ENCODE peak calls at places on chromosomes 1 and 21, in seven cellular contexts. F is neural crest cell; L is pancreas; M is lower leg skin; X is NB4; G is CD4-positive, alpha-beta T cell; V is esophagus muscularis mucosa. O is an unnamed sample.

GRCh38 chr1:164735315-164736052 is 176.5 kb downstream of the PBX1 start:
- DNase-seq in F (no peak), L (no peak), M (no peak), X (no peak), G (no peak), V (no peak), O (no peak)

GRCh38 chr21:16377857-16378256 is 648.1 kb downstream of the USP25 start:
- DNase-seq in F (no peak), L (no peak), M (no peak), X (no peak), G (no peak), V (no peak), O (no peak)

GRCh38 chr1:227887697-227888403 is 59.9 kb downstream of the WNT9A start:
- DNase-seq in F (no peak), L (no peak), M (peak; percentile 39), X (no peak), G (no peak), V (peak; percentile 93), O (peak; percentile 19)

GRCh38 chr1:89806612-89807011 is 14.2 kb upstream of the LRRC8D start:
- DNase-seq in F (no peak), L (no peak), M (no peak), X (no peak), G (no peak), V (no peak), O (no peak)

GRCh38 chr1:95006681-95007080 is 66.1 kb downstream of the ALG14 start:
- DNase-seq in F (no peak), L (no peak), M (no peak), X (no peak), G (no peak), V (no peak), O (no peak)

GRCh38 chr21:38806153-38806941 is 618 bp downstream of the ETS2 start:
- DNase-seq in F (peak; percentile 40), L (peak; percentile 50), M (no peak), X (peak; percentile 55), G (no peak), V (no peak), O (no peak)

GRCh38 chr1:110356379-110356778 is 17.2 kb downstream of the RBM15 start:
- DNase-seq in F (no peak), L (no peak), M (no peak), X (no peak), G (no peak), V (no peak), O (no peak)

GRCh38 chr1:225655509-225656258 is 2.8 kb upstream of the ENAH start:
- DNase-seq in F (no peak), L (peak; percentile 39), M (no peak), X (peak; percentile 59), G (no peak), V (peak; percentile 21), O (peak; percentile 38)

GRCh38 chr21:34011660-34012059 is 61.7 kb upstream of the MRPS6 start:
- DNase-seq in F (no peak), L (no peak), M (no peak), X (no peak), G (no peak), V (no peak), O (no peak)

GRCh38 chr1:17280436-17280835 is 27.6 kb upstream of the PADI4 start:
- DNase-seq in F (no peak), L (no peak), M (no peak), X (no peak), G (no peak), V (no peak), O (no peak)

GRCh38 chr1:1437033-1437903 is 1.8 kb downstream of the VWA1 start:
- DNase-seq in F (no peak), L (peak; percentile 30), M (no peak), X (no peak), G (no peak), V (no peak), O (no peak)

GRCh38 chr1:208174736-208175507 is 69.3 kb downstream of the PLXNA2 start:
- DNase-seq in F (no peak), L (no peak), M (no peak), X (no peak), G (no peak), V (no peak), O (no peak)

GRCh38 chr1:67898033-67898726 is 64.9 kb upstream of the GNG12 start:
- DNase-seq in F (no peak), L (no peak), M (no peak), X (no peak), G (no peak), V (no peak), O (no peak)

GRCh38 chr1:29698033-29698432 is 461.7 kb downstream of the PTPRU start:
- DNase-seq in F (peak; percentile 65), L (no peak), M (no peak), X (peak; percentile 29), G (no peak), V (no peak), O (no peak)

GRCh38 chr1:7521803-7522202 is 249.3 kb upstream of the VAMP3 start:
- DNase-seq in F (no peak), L (no peak), M (no peak), X (no peak), G (no peak), V (no peak), O (no peak)

GRCh38 chr1:24003331-24003972 is 23.3 kb upstream of the SRSF10 start:
- DNase-seq in F (no peak), L (no peak), M (no peak), X (peak; percentile 78), G (no peak), V (no peak), O (no peak)

GRCh38 chr1:157154940-157155514 is 16.8 kb upstream of the ETV3 start:
- DNase-seq in F (no peak), L (peak; percentile 86), M (no peak), X (peak; percentile 74), G (no peak), V (no peak), O (peak; percentile 32)

GRCh38 chr1:109027841-109028240 is 14.1 kb downstream of the WDR47 start:
- DNase-seq in F (no peak), L (no peak), M (no peak), X (no peak), G (no peak), V (no peak), O (no peak)

GRCh38 chr21:41066086-41066938 is 101.6 kb upstream of the BACE2 start:
- DNase-seq in F (no peak), L (no peak), M (no peak), X (no peak), G (no peak), V (peak; percentile 75), O (no peak)

GRCh38 chr1:85560305-85560704 is 20.3 kb upstream of the CCN1 start:
- DNase-seq in F (no peak), L (no peak), M (no peak), X (no peak), G (no peak), V (no peak), O (no peak)

GRCh38 chr1:39370602-39371001 is 120.8 kb upstream of the BMP8A start:
- DNase-seq in F (no peak), L (no peak), M (no peak), X (no peak), G (no peak), V (no peak), O (no peak)

GRCh38 chr21:36247316-36247715 is 72.7 kb upstream of the MORC3 start:
- DNase-seq in F (no peak), L (no peak), M (no peak), X (no peak), G (no peak), V (no peak), O (no peak)

DNA sequence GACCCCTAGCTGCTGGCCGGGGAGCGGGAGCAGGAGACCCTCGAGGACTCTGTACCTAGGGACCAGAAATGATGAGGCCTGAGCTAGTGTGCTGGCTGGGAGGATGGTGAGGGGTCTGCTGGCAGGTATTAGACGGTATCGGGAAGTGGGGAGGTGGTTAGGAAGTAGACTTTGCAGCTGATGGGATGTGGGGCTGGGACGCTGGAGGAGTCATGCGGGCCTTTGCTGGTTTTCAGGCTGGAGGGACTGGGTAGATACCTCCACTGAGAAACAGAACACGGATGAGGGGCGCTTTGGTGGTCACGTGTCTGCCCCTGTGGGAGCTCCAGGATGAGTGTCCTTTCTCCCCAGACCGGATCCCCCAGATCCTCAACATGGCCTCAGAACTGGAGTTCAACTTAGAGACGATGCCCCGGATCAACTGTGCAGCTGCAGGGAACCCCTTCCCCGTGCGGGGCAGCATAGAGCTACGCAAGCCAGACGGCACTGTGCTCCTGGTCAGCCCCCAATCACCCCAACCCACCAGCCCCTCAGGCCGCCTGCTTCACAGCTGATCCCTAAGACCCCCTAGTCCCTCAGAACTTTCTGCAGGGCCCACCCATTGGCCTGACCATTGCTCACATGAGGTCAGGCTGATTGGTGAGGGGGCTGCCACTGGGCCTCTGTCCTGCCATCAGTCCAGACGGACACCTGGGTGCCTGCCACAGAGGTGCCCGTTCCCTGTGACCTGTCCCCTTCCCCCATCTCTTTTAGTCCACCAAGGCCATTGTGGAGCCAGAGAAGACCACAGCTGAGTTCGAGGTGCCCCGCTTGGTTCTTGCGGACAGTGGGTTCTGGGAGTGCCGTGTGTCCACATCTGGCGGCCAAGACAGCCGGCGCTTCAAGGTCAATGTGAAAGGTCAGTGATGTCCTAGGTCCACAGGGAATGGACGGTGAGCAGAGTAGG is 8.1 kb downstream of the TIE1 start:
- DNase-seq in F (no peak), L (no peak), M (no peak), X (no peak), G (no peak), V (no peak), O (no peak)
- TF ChIP-seq CTCF in F (no peak), L (no peak), M (no peak), X (no peak), G (no peak), V (no peak), O (no peak)

GRCh38 chr1:117794073-117794472 is 135.3 kb downstream of the GDAP2 start:
- DNase-seq in F (no peak), L (no peak), M (no peak), X (no peak), G (no peak), V (no peak), O (no peak)

GRCh38 chr1:117793396-117793795 is 136.0 kb downstream of the GDAP2 start:
- DNase-seq in F (no peak), L (no peak), M (no peak), X (no peak), G (no peak), V (no peak), O (no peak)

GRCh38 chr1:117795792-117796191 is 133.6 kb downstream of the GDAP2 start:
- DNase-seq in F (no peak), L (no peak), M (no peak), X (no peak), G (no peak), V (no peak), O (no peak)

GRCh38 chr1:117796226-117796625 is 133.2 kb downstream of the GDAP2 start:
- DNase-seq in F (no peak), L (no peak), M (no peak), X (no peak), G (no peak), V (no peak), O (no peak)

GRCh38 chr1:117795190-117795589 is 134.2 kb downstream of the GDAP2 start:
- DNase-seq in F (no peak), L (no peak), M (no peak), X (no peak), G (no peak), V (no peak), O (no peak)
- TF ChIP-seq CTCF in F (no peak), L (no peak), M (no peak), X (no peak), G (no peak), V (no peak), O (no peak)

GRCh38 chr1:152398812-152399698 is 15.0 kb downstream of the CRNN start:
- DNase-seq in F (no peak), L (no peak), M (no peak), X (peak; percentile 9), G (no peak), V (no peak), O (no peak)
- TF ChIP-seq CTCF in F (no peak), L (peak; percentile 35), M (no peak), X (peak; percentile 14), G (no peak), V (no peak), O (no peak)

GRCh38 chr1:99146129-99146848 is 118.0 kb upstream of the PLPPR4 start:
- DNase-seq in F (no peak), L (no peak), M (no peak), X (no peak), G (no peak), V (no peak), O (no peak)
- TF ChIP-seq CTCF in F (no peak), L (no peak), M (no peak), X (no peak), G (no peak), V (no peak), O (no peak)